ENCODE peak calls at places on chromosomes 12 and 14, in six cellular contexts. D is HAP-1; Z is body of pancreas; Y is naive thymus-derived CD4-positive, alpha-beta T cell; N is fibroblast of lung; E is mucosa of descending colon. T is an unnamed sample. For H3K4me1, the result is how much of the 10 kb centered on the place peaks cover.

GRCh38 chr12:10941916-10942607 is 3.0 kb upstream of the TAS2R14 start:
- DNase-seq in D (no peak), Z (no peak), Y (no peak), N (no peak), E (no peak), T (no peak)

GRCh38 chr12:115093261-115093660 is 409.3 kb upstream of the TBX3 start:
- DNase-seq in D (no peak), Z (no peak), Y (no peak), N (no peak), E (no peak), T (no peak)

GRCh38 chr12:67439611-67440010 is 170.5 kb downstream of the CAND1 start:
- DNase-seq in D (no peak), Z (no peak), Y (no peak), N (no peak), E (no peak), T (no peak)

GRCh38 chr12:98618952-98619351 is 25.5 kb downstream of the SLC25A3 start:
- DNase-seq in D (no peak), Z (no peak), Y (no peak), N (peak), E (no peak), T (no peak)

GRCh38 chr12:64427988-64428387 is 23.8 kb downstream of the XPOT start:
- DNase-seq in D (no peak), Z (no peak), Y (no peak), N (no peak), E (no peak), T (no peak)

GRCh38 chr12:57603758-57604453 is 718 bp upstream of the DTX3 start:
- DNase-seq in D (no peak), Z (no peak), Y (no peak), N (peak), E (no peak), T (no peak)

GRCh38 chr14:103133213-103134140 is 10.2 kb downstream of the TNFAIP2 start:
- DNase-seq in D (no peak), Z (no peak), Y (no peak), N (no peak), E (no peak), T (no peak)

GRCh38 chr12:122308811-122309210 is 42.5 kb upstream of the VPS33A start:
- DNase-seq in D (no peak), Z (no peak), Y (no peak), N (no peak), E (no peak), T (no peak)

GRCh38 chr12:89384050-89384749 is 31.9 kb upstream of the DUSP6 start:
- DNase-seq in D (no peak), Z (peak), Y (no peak), N (peak), E (no peak), T (no peak)

GRCh38 chr14:99415496-99416281 is 65.0 kb downstream of the SETD3 start:
- DNase-seq in D (peak), Z (peak), Y (peak), N (peak), E (no peak), T (peak)

GRCh38 chr14:34009956-34010355 is 59.1 kb upstream of the EGLN3 start:
- DNase-seq in D (no peak), Z (no peak), Y (no peak), N (no peak), E (no peak), T (no peak)

GRCh38 chr14:34013714-34014055 is 62.8 kb upstream of the EGLN3 start:
- DNase-seq in D (no peak), Z (no peak), Y (no peak), N (no peak), E (no peak), T (no peak)

GRCh38 chr14:34012369-34012768 is 61.5 kb upstream of the EGLN3 start:
- DNase-seq in D (no peak), Z (no peak), Y (no peak), N (no peak), E (no peak), T (no peak)

GRCh38 chr14:34014936-34015335 is 64.1 kb upstream of the EGLN3 start:
- DNase-seq in D (no peak), Z (no peak), Y (no peak), N (no peak), E (no peak), T (no peak)

DNA sequence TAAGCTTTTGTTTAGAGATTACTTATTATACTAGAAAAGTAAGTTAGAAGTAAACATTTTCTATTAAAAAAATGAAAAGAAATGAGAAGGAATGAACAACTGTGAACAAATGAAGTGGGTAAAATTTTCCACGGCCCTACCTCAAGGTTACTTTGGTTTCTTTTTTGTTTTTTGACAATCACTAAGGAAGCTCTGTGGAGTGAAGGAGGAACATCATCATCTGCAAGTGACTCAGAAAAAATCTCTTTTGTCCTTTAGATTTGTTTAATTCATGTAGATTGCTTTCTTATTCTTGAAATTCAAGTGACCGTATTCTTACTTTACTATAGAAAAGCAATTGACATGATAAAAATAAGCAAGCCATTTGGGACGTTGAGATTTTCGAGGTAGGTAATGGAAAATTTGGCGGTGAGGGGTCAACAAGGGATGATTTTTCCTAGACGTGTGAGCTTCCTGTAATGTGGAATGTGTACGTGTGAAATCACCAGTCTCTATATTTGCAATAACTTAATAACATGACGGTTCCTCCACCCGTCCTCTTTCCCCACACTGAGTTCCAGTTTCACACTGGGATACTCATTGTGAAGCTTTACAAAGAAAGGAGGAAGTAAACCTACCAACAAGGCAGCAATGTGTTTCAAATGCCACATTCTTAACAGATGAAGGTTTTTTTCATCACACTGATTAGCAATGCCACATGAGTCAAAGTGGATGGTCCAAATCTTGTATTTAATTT is 62.3 kb upstream of the EGLN3 start:
- DNase-seq in D (peak), Z (no peak), Y (no peak), N (no peak), E (no peak), T (no peak)
- H3K4me3 ChIP-seq in D (no peak), Z (no peak), Y (no peak), N (no peak), E (no peak), T (no peak)

GRCh38 chr12:27635349-27635972 is 60.8 kb upstream of the REP15 start:
- DNase-seq in D (peak), Z (no peak), Y (no peak), N (peak), E (no peak), T (no peak)
- H3K4me1 ChIP-seq in D (under half), Z (under half), Y (under half), N (under half), E (under half), T (under half)

DNA sequence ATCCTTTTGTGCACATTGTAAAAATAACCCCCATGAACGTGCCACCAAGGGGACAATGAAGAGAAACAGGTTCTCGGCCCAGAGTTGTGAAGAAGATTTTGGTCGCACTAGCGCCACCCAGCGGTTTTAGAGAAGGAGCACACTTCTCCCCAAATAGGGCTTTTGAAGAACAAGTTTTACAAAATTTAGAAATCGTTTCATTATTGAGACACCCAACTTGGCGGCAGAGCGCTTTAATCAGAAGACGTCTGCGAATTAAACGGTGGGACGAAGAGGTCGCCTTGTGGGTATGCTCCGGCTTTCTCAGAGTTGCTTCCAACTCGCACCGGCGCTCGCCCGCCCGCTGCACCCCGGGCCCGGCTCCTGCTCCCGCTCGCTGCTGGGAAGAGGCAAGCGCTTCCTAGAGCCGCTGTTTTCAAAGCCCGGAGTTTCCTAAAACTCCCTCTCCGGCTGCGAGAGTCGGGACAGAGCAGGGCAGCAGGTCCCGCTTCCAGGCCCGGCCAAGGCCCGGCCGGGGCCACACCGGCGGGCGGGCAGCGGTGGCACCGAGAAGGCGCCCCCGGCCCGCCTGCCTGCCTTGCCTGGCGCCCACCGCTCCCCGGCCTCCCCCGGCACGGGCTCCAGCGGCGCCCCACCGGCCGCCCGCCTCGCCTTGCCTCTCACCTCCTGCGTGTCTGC is 672 bp downstream of the FOXA1 start:
- DNase-seq in D (peak), Z (peak), Y (no peak), N (peak), E (peak), T (no peak)
- H3K4me3 ChIP-seq in D (peak), Z (no peak), Y (no peak), N (peak), E (peak), T (no peak)

GRCh38 chr12:111761099-111761498 is 5.6 kb upstream of the ALDH2 start:
- DNase-seq in D (no peak), Z (no peak), Y (no peak), N (no peak), E (no peak), T (no peak)
- H3K4me1 ChIP-seq in D (under half), Z (under half), Y (under half), N (under half), E (under half), T (under half)

GRCh38 chr14:50795127-50795526 is 35.8 kb downstream of the NIN start:
- DNase-seq in D (no peak), Z (no peak), Y (no peak), N (no peak), E (no peak), T (no peak)

GRCh38 chr14:50795909-50796308 is 35.1 kb downstream of the NIN start:
- DNase-seq in D (no peak), Z (no peak), Y (no peak), N (no peak), E (no peak), T (no peak)

GRCh38 chr14:50792058-50792477 is 38.9 kb downstream of the NIN start:
- DNase-seq in D (no peak), Z (no peak), Y (peak), N (no peak), E (no peak), T (no peak)

GRCh38 chr14:50792634-50793068 is 38.3 kb downstream of the NIN start:
- DNase-seq in D (no peak), Z (no peak), Y (no peak), N (no peak), E (no peak), T (no peak)

GRCh38 chr14:50794063-50794645 is 36.8 kb downstream of the NIN start:
- DNase-seq in D (no peak), Z (no peak), Y (no peak), N (no peak), E (no peak), T (no peak)
- H3K4me3 ChIP-seq in D (no peak), Z (no peak), Y (no peak), N (no peak), E (no peak), T (no peak)

T was measured in CD8-positive, alpha-beta memory T cell.